ENCODE peak calls at places on chromosomes 5 and 9, in nine cellular contexts. P is AG04449; V is mesenchymal stem cell; C is effector memory CD8-positive, alpha-beta T cell; M is neuronal stem cell; F is T-helper 17 cell; O is NAMALWA; W is stomach; T is smooth muscle cell of the brain vasculature. N is an unnamed sample.

GRCh38 chr5:164679461-164679860 is 1174.0 kb downstream of the MAT2B start:
- DNase-seq in P (no peak), V (no peak), F (no peak), O (no peak), C (no peak), W (no peak), M (no peak), T (no peak), N (no peak)

GRCh38 chr5:139178582-139178917 is 19.6 kb downstream of the SIL1 start:
- DNase-seq in F (no peak), W (no peak), P (no peak), T (no peak), M (no peak), V (no peak), C (no peak), O (no peak), N (no peak)

GRCh38 chr9:89347651-89348050 is 29.4 kb downstream of the SECISBP2 start:
- DNase-seq in W (no peak), P (no peak), F (no peak), V (no peak), T (no peak), M (no peak), O (no peak), C (no peak), N (no peak)

GRCh38 chr5:96823900-96824351 is 16.2 kb upstream of the ERAP1 start:
- DNase-seq in F (no peak), C (no peak), M (no peak), O (no peak), W (no peak), T (no peak), V (peak; percentile 86), P (peak; percentile 41), N (no peak)

GRCh38 chr9:16058131-16058549 is 505.3 kb downstream of the CCDC171 start:
- DNase-seq in T (no peak), P (peak; percentile 31), M (no peak), O (no peak), V (peak; percentile 51), W (no peak), F (no peak), C (no peak), N (no peak)

GRCh38 chr5:98781520-98781919 is 8.1 kb downstream of the RGMB start:
- DNase-seq in W (no peak), V (no peak), M (no peak), O (no peak), F (no peak), T (no peak), C (no peak), P (no peak), N (no peak)

GRCh38 chr5:132428811-132429440 is 59.4 kb downstream of the SLC22A5 start:
- DNase-seq in V (peak; percentile 92), C (no peak), O (no peak), F (no peak), W (no peak), P (no peak), M (no peak), T (no peak), N (no peak)

GRCh38 chr9:93154293-93154903 is 20.3 kb upstream of the NINJ1 start:
- DNase-seq in V (no peak), O (peak; percentile 84), F (no peak), W (no peak), M (peak; percentile 53), C (peak; percentile 39), P (no peak), T (no peak), N (peak; percentile 71)

GRCh38 chr5:107403561-107403960 is 267.2 kb downstream of the EFNA5 start:
- DNase-seq in C (no peak), V (no peak), F (no peak), W (no peak), P (no peak), M (no peak), O (no peak), T (no peak), N (no peak)

GRCh38 chr9:9754186-9754585 is 858.6 kb downstream of the PTPRD start:
- DNase-seq in T (no peak), C (no peak), W (no peak), V (peak; percentile 45), O (no peak), P (no peak), F (no peak), M (no peak), N (no peak)

GRCh38 chr9:127910613-127911205 is 6.1 kb downstream of the ST6GALNAC4 start:
- DNase-seq in T (no peak), O (no peak), W (no peak), P (no peak), M (no peak), F (no peak), V (no peak), C (no peak), N (no peak)

GRCh38 chr5:97192580-97193421 is 9.8 kb upstream of the RIOK2 start:
- DNase-seq in T (peak; percentile 40), O (peak; percentile 87), F (no peak), P (no peak), W (no peak), C (no peak), V (peak; percentile 72), M (no peak), N (peak; percentile 31)

GRCh38 chr9:76732341-76732958 is 31.8 kb upstream of the PCA3 start:
- DNase-seq in W (no peak), V (no peak), M (no peak), C (no peak), T (no peak), F (no peak), P (peak; percentile 50), O (no peak), N (no peak)

GRCh38 chr5:26847041-26847736 is 191.2 kb downstream of the CDH9 start:
- DNase-seq in T (peak; percentile 3), W (peak; percentile 71), C (no peak), P (no peak), M (no peak), V (no peak), F (no peak), O (no peak), N (no peak)

GRCh38 chr5:375336-375920 is 53.9 kb downstream of the AHRR start:
- DNase-seq in V (no peak), P (no peak), C (no peak), T (no peak), W (no peak), M (no peak), F (no peak), O (no peak), N (no peak)

GRCh38 chr9:129716091-129716490 is 36.8 kb downstream of the PTGES start:
- DNase-seq in O (no peak), C (no peak), F (no peak), V (no peak), M (no peak), T (no peak), W (no peak), P (no peak), N (no peak)

GRCh38 chr5:137778772-137779564 is 24.8 kb upstream of the HNRNPA0 start:
- DNase-seq in T (peak; percentile 29), C (no peak), V (peak; percentile 48), W (no peak), P (no peak), M (peak; percentile 49), F (no peak), O (peak; percentile 70), N (peak; percentile 51)

GRCh38 chr5:161547573-161548471 is 1.3 kb upstream of the GABRB2 start:
- DNase-seq in W (no peak), C (no peak), F (no peak), V (no peak), M (peak; percentile 21), O (no peak), T (no peak), P (no peak), N (peak; percentile 29)

GRCh38 chr5:150448960-150449490 is 514 bp downstream of the RPS14 start:
- DNase-seq in P (no peak), V (peak; percentile 51), O (no peak), C (no peak), T (no peak), M (no peak), W (no peak), F (no peak), N (peak; percentile 21)